ENCODE peak calls at places on chromosomes 7 and 10, in six cellular contexts. One of them, this sample, is unnamed.

GRCh38 chr10:77160679-77161078 is 476.9 kb downstream of the KCNMA1 start:
- DNase-seq in A673: no peak
- DNase-seq in prostate gland: no peak
- DNase-seq in endodermal cell: no peak
- DNase-seq in ovary: no peak
- DNase-seq in A549: peak; percentile 74
- DNase-seq in this sample: no peak

GRCh38 chr10:12594448-12594944 is 245.1 kb downstream of the CAMK1D start:
- DNase-seq in A673: no peak
- DNase-seq in prostate gland: no peak
- DNase-seq in endodermal cell: no peak
- DNase-seq in ovary: no peak
- DNase-seq in A549: no peak
- DNase-seq in this sample: no peak

GRCh38 chr7:101586078-101586941 is 42.8 kb downstream of the MYL10 start:
- DNase-seq in A673: no peak
- DNase-seq in prostate gland: no peak
- DNase-seq in endodermal cell: peak; percentile 81
- DNase-seq in ovary: no peak
- DNase-seq in A549: no peak
- DNase-seq in this sample: no peak

GRCh38 chr7:76317782-76318487 is 15.5 kb downstream of the HSPB1 start:
- DNase-seq in A673: peak; percentile 97
- DNase-seq in prostate gland: peak; percentile 98
- DNase-seq in endodermal cell: peak; percentile 99
- DNase-seq in ovary: peak; percentile 97
- DNase-seq in A549: peak; percentile 96
- DNase-seq in this sample: peak; percentile 99

GRCh38 chr7:157488326-157488725 is 151.5 kb downstream of the DNAJB6 start:
- DNase-seq in A673: no peak
- DNase-seq in prostate gland: no peak
- DNase-seq in endodermal cell: peak; percentile 39
- DNase-seq in ovary: no peak
- DNase-seq in A549: peak; percentile 39
- DNase-seq in this sample: no peak

GRCh38 chr10:7302393-7303054 is 108.3 kb downstream of the SFMBT2 start:
- DNase-seq in A673: no peak
- DNase-seq in prostate gland: peak; percentile 26
- DNase-seq in endodermal cell: no peak
- DNase-seq in ovary: no peak
- DNase-seq in A549: peak; percentile 75
- DNase-seq in this sample: peak; percentile 5

GRCh38 chr7:141227454-141227853 is 153.6 kb downstream of the TMEM178B start:
- DNase-seq in A673: no peak
- DNase-seq in prostate gland: no peak
- DNase-seq in endodermal cell: no peak
- DNase-seq in ovary: no peak
- DNase-seq in A549: no peak
- DNase-seq in this sample: no peak

GRCh38 chr10:132232553-132232949 is 45.8 kb downstream of the DPYSL4 start:
- DNase-seq in A673: no peak
- DNase-seq in prostate gland: no peak
- DNase-seq in endodermal cell: no peak
- DNase-seq in ovary: no peak
- DNase-seq in A549: no peak
- DNase-seq in this sample: no peak

GRCh38 chr7:111266613-111267012 is 175.7 kb downstream of the LRRN3 start:
- DNase-seq in A673: peak; percentile 44
- DNase-seq in prostate gland: no peak
- DNase-seq in endodermal cell: no peak
- DNase-seq in ovary: no peak
- DNase-seq in A549: peak; percentile 6
- DNase-seq in this sample: no peak

GRCh38 chr10:24456319-24456718 is 247.4 kb downstream of the KIAA1217 start:
- DNase-seq in A673: peak; percentile 75
- DNase-seq in prostate gland: no peak
- DNase-seq in endodermal cell: no peak
- DNase-seq in ovary: no peak
- DNase-seq in A549: peak; percentile 21
- DNase-seq in this sample: no peak

GRCh38 chr10:27893320-27894014 is 105.4 kb downstream of the ODAD2 start:
- DNase-seq in A673: peak; percentile 18
- DNase-seq in prostate gland: no peak
- DNase-seq in endodermal cell: no peak
- DNase-seq in ovary: no peak
- DNase-seq in A549: no peak
- DNase-seq in this sample: no peak

DNA sequence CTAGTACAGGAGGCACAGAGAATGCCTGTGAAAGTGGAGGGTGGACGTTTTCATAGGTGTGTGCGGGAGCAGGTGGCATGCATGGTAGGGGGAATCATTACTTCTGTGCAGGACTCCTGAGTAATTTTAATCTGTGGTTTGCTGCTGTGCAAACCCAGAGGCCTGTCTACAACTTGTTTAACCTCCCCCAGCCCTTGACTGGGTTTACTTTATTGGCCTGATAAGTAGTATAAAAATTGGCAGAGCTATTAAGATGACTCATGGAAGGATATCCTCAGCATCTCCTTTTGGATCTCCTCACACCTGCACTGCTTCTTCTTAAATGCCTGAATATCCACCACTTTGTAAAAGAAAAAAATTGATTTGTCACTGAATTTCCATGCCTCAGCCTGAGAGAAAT is 104.8 kb downstream of the AUTS2 start:
- DNase-seq in A673: no peak
- DNase-seq in prostate gland: no peak
- DNase-seq in endodermal cell: no peak
- DNase-seq in ovary: no peak
- DNase-seq in A549: no peak
- DNase-seq in this sample: no peak
- H3K4me1 ChIP-seq in A673: no peaks in the 10 kb centered on the region
- H3K4me1 ChIP-seq in prostate gland: peaks cover 5% of the 10 kb centered on the region
- H3K4me1 ChIP-seq in endodermal cell: peaks cover 33% of the 10 kb centered on the region
- H3K4me1 ChIP-seq in ovary: peaks cover 10% of the 10 kb centered on the region
- H3K4me1 ChIP-seq in A549: peaks cover 10% of the 10 kb centered on the region
- H3K4me1 ChIP-seq in this sample: peaks cover 18% of the 10 kb centered on the region

GRCh38 chr10:121078036-121078435 is 226.9 kb downstream of the WDR11 start:
- DNase-seq in A673: no peak
- DNase-seq in prostate gland: no peak
- DNase-seq in endodermal cell: peak; percentile 27
- DNase-seq in ovary: no peak
- DNase-seq in A549: no peak
- DNase-seq in this sample: no peak
- H3K4me1 ChIP-seq in A673: peaks cover 14% of the 10 kb centered on the region
- H3K4me1 ChIP-seq in prostate gland: no peaks in the 10 kb centered on the region
- H3K4me1 ChIP-seq in endodermal cell: no peaks in the 10 kb centered on the region
- H3K4me1 ChIP-seq in ovary: peaks cover 2% of the 10 kb centered on the region
- H3K4me1 ChIP-seq in A549: no peaks in the 10 kb centered on the region
- H3K4me1 ChIP-seq in this sample: peaks cover 11% of the 10 kb centered on the region

DNA sequence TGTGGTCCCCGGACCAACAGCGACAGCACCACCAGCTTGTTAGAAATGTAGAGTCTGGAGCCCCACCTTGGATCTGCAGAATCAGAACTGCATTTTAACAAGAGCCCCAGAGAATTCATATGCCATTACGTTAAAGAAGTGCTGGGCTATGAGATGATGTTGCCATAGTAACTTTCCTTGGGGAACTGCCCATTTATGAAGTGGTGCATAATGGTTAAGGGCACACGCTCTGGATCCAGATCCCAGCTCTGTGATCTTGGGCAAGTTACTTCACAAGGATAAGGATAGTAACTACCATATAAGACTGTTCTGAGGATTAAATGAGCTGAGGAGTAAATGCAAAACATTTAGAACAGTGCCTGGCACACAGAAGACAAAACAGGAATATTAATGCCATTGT is 48.8 kb downstream of the ZCCHC24 start:
- DNase-seq in A673: no peak
- DNase-seq in prostate gland: no peak
- DNase-seq in endodermal cell: no peak
- DNase-seq in ovary: no peak
- DNase-seq in A549: no peak
- DNase-seq in this sample: no peak
- H3K4me1 ChIP-seq in A673: peaks cover 16% of the 10 kb centered on the region
- H3K4me1 ChIP-seq in prostate gland: peaks cover 23% of the 10 kb centered on the region
- H3K4me1 ChIP-seq in endodermal cell: peaks cover 5% of the 10 kb centered on the region
- H3K4me1 ChIP-seq in ovary: peaks cover 42% of the 10 kb centered on the region
- H3K4me1 ChIP-seq in A549: no peaks in the 10 kb centered on the region
- H3K4me1 ChIP-seq in this sample: peaks cover 7% of the 10 kb centered on the region

GRCh38 chr7:2513702-2514101 is 5.9 kb upstream of the LFNG start:
- DNase-seq in A673: no peak
- DNase-seq in prostate gland: no peak
- DNase-seq in endodermal cell: no peak
- DNase-seq in ovary: no peak
- DNase-seq in A549: no peak
- DNase-seq in this sample: no peak

GRCh38 chr7:2515424-2516193 is 4.0 kb upstream of the LFNG start:
- DNase-seq in A673: no peak
- DNase-seq in prostate gland: no peak
- DNase-seq in endodermal cell: peak; percentile 52
- DNase-seq in ovary: no peak
- DNase-seq in A549: no peak
- DNase-seq in this sample: no peak

GRCh38 chr7:2516194-2516555 is 3.4 kb upstream of the LFNG start:
- DNase-seq in A673: no peak
- DNase-seq in prostate gland: no peak
- DNase-seq in endodermal cell: peak; percentile 62
- DNase-seq in ovary: no peak
- DNase-seq in A549: peak; percentile 56
- DNase-seq in this sample: no peak

GRCh38 chr7:2512713-2513112 is 6.9 kb upstream of the LFNG start:
- DNase-seq in A673: no peak
- DNase-seq in prostate gland: no peak
- DNase-seq in endodermal cell: no peak
- DNase-seq in ovary: no peak
- DNase-seq in A549: no peak
- DNase-seq in this sample: no peak

GRCh38 chr7:2514473-2515423 is 4.8 kb upstream of the LFNG start:
- DNase-seq in A673: no peak
- DNase-seq in prostate gland: no peak
- DNase-seq in endodermal cell: no peak
- DNase-seq in ovary: no peak
- DNase-seq in A549: no peak
- DNase-seq in this sample: no peak
- H3K4me1 ChIP-seq in A673: peaks cover 19% of the 10 kb centered on the region
- H3K4me1 ChIP-seq in prostate gland: peaks cover 24% of the 10 kb centered on the region
- H3K4me1 ChIP-seq in endodermal cell: peaks cover 15% of the 10 kb centered on the region
- H3K4me1 ChIP-seq in ovary: no peaks in the 10 kb centered on the region
- H3K4me1 ChIP-seq in A549: peaks cover 42% of the 10 kb centered on the region
- H3K4me1 ChIP-seq in this sample: peaks cover 54% of the 10 kb centered on the region

This sample was measured in neural progenitor cell.